ENCODE peak calls at places on chromosomes 13 and 19, in six cellular contexts. G is brain microvascular endothelial cell, Y is B cell, V is endothelial cell, X is A673, H is fibroblast of mammary gland. A is an unnamed sample.

GRCh38 chr13:23609414-23610186 is 39.4 kb downstream of the TNFRSF19 start:
- DNase-seq in G (peak), H (peak), X (peak), V (no peak), Y (peak), A (peak)

GRCh38 chr19:44582581-44583265 is 30.6 kb upstream of the IGSF23 start:
- DNase-seq in G (no peak), Y (no peak), H (peak), X (peak), V (peak), A (peak)

GRCh38 chr13:86445584-86446140 is 646.4 kb upstream of the SLITRK6 start:
- DNase-seq in G (no peak), V (no peak), Y (no peak), X (no peak), H (no peak), A (no peak)

GRCh38 chr13:94620286-94620896 is 18.7 kb downstream of the GPR180 start:
- DNase-seq in Y (peak), V (peak), H (peak), X (peak), G (peak), A (peak)

GRCh38 chr19:15369594-15369891 is 10.0 kb downstream of the AKAP8 start:
- DNase-seq in G (no peak), Y (no peak), H (no peak), X (no peak), V (no peak), A (no peak)

GRCh38 chr13:51645154-51645650 is 60.9 kb downstream of the WDFY2 start:
- DNase-seq in H (peak), V (no peak), G (peak), X (peak), Y (peak), A (no peak)

GRCh38 chr19:43430976-43431375 is 16.3 kb downstream of the TEX101 start:
- DNase-seq in H (no peak), V (no peak), G (no peak), X (no peak), Y (no peak), A (no peak)

GRCh38 chr13:113948034-113948742 is 25.7 kb downstream of the C13orf46 start:
- DNase-seq in G (no peak), V (no peak), H (no peak), Y (peak), X (peak), A (no peak)

GRCh38 chr19:16235811-16236710 is 38.4 kb downstream of the AP1M1 start:
- DNase-seq in X (no peak), G (no peak), H (no peak), V (no peak), Y (no peak), A (no peak)

GRCh38 chr13:35978607-35979316 is 152.4 kb downstream of the DCLK1 start:
- DNase-seq in G (peak), X (peak), H (peak), V (peak), Y (peak), A (peak)

GRCh38 chr19:13995878-13996765 is 10.0 kb downstream of the RFX1 start:
- DNase-seq in V (no peak), G (no peak), Y (no peak), X (no peak), H (no peak), A (no peak)

GRCh38 chr13:44399045-44399444 is 25.4 kb downstream of the SERP2 start:
- DNase-seq in H (no peak), Y (no peak), V (no peak), X (no peak), G (no peak), A (no peak)

GRCh38 chr13:44620057-44620456 is 43.9 kb upstream of the TSC22D1 start:
- DNase-seq in G (peak), V (no peak), Y (no peak), H (peak), X (no peak), A (no peak)

GRCh38 chr19:12918253-12918652 is 840 bp downstream of the SYCE2 start:
- DNase-seq in H (no peak), X (no peak), V (no peak), Y (no peak), G (no peak), A (no peak)

GRCh38 chr13:87923713-87924112 is 252.5 kb downstream of the SLITRK5 start:
- DNase-seq in Y (no peak), V (no peak), H (no peak), X (no peak), G (no peak), A (no peak)

GRCh38 chr19:2476451-2477140 is 669 bp downstream of the GADD45B start:
- DNase-seq in V (no peak), H (peak), G (peak), X (peak), Y (peak), A (peak)

GRCh38 chr13:47455581-47455980 is 545.5 kb downstream of the SUCLA2 start:
- DNase-seq in X (no peak), Y (no peak), G (no peak), V (no peak), H (peak), A (no peak)

GRCh38 chr19:30428856-30429255 is 56.7 kb downstream of the ZNF536 start:
- DNase-seq in V (no peak), H (no peak), X (no peak), Y (no peak), G (no peak), A (no peak)

GRCh38 chr13:113426591-113426986 is 26.7 kb downstream of the ADPRHL1 start:
- DNase-seq in V (no peak), Y (no peak), G (no peak), H (no peak), X (no peak), A (no peak)

GRCh38 chr19:5914358-5914774 is 312 bp downstream of the CAPS start:
- DNase-seq in V (no peak), H (no peak), X (no peak), G (no peak), Y (no peak), A (no peak)

GRCh38 chr19:16104722-16105121 is 7.0 kb upstream of the RAB8A start:
- DNase-seq in V (no peak), Y (peak), G (no peak), X (no peak), H (peak), A (no peak)

GRCh38 chr13:59997976-59998375 is 165.8 kb downstream of the DIAPH3 start:
- DNase-seq in Y (no peak), V (no peak), X (no peak), H (no peak), G (no peak), A (no peak)

GRCh38 chr13:108345016-108345415 is 75.5 kb downstream of the TNFSF13B start:
- DNase-seq in V (no peak), Y (no peak), H (no peak), G (no peak), X (no peak), A (no peak)

GRCh38 chr19:58033741-58034475 is at the start of gene ZSCAN1:
- DNase-seq in X (peak), G (peak), V (peak), H (peak), Y (peak), A (peak)

GRCh38 chr19:9538183-9539058 is at the start of gene ZNF426:
- DNase-seq in Y (peak), H (peak), X (peak), V (peak), G (peak), A (peak)

GRCh38 chr13:93007928-93008327 is 218.7 kb upstream of the GPC6 start:
- DNase-seq in Y (no peak), G (no peak), X (no peak), V (no peak), H (no peak), A (no peak)

GRCh38 chr19:15397236-15397635 is 17.6 kb upstream of the AKAP8 start:
- DNase-seq in H (no peak), G (no peak), X (no peak), Y (no peak), V (no peak), A (no peak)

GRCh38 chr13:80168089-80168850 is 172.7 kb downstream of the SPRY2 start:
- DNase-seq in X (peak), H (peak), Y (peak), V (no peak), G (no peak), A (no peak)

GRCh38 chr19:43329989-43330388 is 23.5 kb upstream of the CD177 start:
- DNase-seq in X (no peak), Y (no peak), G (no peak), V (no peak), H (no peak), A (no peak)

GRCh38 chr13:97133955-97134354 is 88.2 kb upstream of the MBNL2 start:
- DNase-seq in G (no peak), H (no peak), X (no peak), V (no peak), Y (no peak), A (no peak)

GRCh38 chr13:23292596-23292995 is 111.8 kb downstream of the SGCG start:
- DNase-seq in V (no peak), G (no peak), X (no peak), Y (no peak), H (no peak), A (no peak)

GRCh38 chr19:6947745-6948144 is 60.4 kb downstream of the ADGRE1 start:
- DNase-seq in X (peak), V (no peak), H (peak), Y (no peak), G (peak), A (no peak)

GRCh38 chr13:102597029-102598015 is 536 bp downstream of the TPP2 start:
- DNase-seq in X (peak), V (peak), Y (peak), H (no peak), G (peak), A (peak)

GRCh38 chr13:37208052-37208451 is 102.6 kb upstream of the CSNK1A1L start:
- DNase-seq in X (no peak), V (no peak), H (no peak), G (no peak), Y (no peak), A (no peak)

GRCh38 chr13:74206061-74206561 is 71.9 kb upstream of the KLF12 start:
- DNase-seq in Y (no peak), G (peak), X (peak), H (peak), V (no peak), A (no peak)

GRCh38 chr13:30404207-30404606 is 18.1 kb upstream of the UBE2L5 start:
- DNase-seq in X (no peak), H (peak), V (no peak), Y (no peak), G (no peak), A (no peak)
- TF ChIP-seq CTCF in X (no peak), H (no peak), V (no peak), Y (no peak), G (no peak), A (no peak)

GRCh38 chr19:962683-963385 is 21.3 kb upstream of the WDR18 start:
- DNase-seq in Y (no peak), G (no peak), X (no peak), H (no peak), V (no peak), A (no peak)

GRCh38 chr19:961866-962620 is 22.1 kb upstream of the WDR18 start:
- DNase-seq in H (peak), X (no peak), G (no peak), V (no peak), Y (no peak), A (no peak)

GRCh38 chr19:958967-959685 is 25.0 kb upstream of the WDR18 start:
- DNase-seq in H (peak), G (peak), Y (no peak), V (no peak), X (no peak), A (no peak)

GRCh38 chr19:960601-960938 is 23.6 kb upstream of the WDR18 start:
- DNase-seq in G (no peak), V (no peak), Y (no peak), H (no peak), X (no peak), A (no peak)

DNA sequence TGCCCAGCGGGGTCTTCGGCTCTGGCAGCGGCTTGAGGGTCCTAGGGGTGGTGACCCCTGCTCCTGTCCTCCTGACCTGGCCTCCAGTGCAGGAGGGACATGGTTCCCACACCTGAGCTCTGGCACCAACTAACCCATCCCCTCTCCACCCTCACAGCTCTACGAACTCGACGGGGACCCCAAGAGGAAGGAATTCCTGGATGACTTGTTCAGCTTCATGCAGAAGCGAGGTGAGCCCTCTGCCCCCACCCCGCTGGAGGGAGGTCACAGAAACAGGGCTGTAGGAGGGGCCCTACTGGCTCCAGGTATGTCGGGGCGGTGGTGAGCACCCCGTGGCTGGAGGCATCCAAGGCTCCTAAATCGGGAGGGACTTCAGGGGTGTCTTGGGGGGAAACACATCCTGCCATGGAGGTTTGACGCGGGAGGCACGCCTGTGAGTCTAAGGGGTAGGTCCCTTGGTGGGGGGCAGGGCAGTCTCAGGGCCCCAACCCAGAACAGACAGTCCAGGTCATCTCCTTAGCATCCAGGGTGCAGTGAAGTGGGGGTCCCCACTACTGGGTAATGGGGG is 24.1 kb upstream of the WDR18 start:
- DNase-seq in V (no peak), Y (no peak), H (no peak), X (no peak), G (no peak), A (no peak)
- TF ChIP-seq CTCF in V (no peak), Y (no peak), H (no peak), X (no peak), G (peak), A (no peak)

DNA sequence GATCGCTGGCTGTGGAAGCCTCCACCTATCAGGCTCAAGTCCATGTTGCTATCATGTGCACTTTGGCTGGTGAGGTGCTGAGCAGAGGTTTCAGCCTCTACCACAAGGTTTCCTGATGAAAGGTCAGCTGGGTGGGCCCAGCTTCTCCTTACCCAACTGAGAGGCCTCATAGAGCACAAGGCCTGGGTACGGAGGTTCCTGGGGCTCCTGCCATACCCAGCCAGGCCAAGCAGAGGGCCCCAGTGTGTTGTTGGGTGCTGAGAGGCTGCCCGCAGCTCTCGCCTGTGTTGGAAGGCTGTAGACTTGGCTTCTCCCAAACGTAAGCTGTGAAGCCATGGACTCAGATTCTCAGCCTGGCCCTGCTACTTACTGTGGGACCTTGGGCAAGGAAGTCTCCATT is 28.2 kb downstream of the ACTN4 start:
- DNase-seq in X (no peak), H (no peak), V (no peak), G (no peak), Y (no peak), A (no peak)
- TF ChIP-seq CTCF in X (no peak), H (no peak), V (no peak), G (no peak), Y (no peak), A (no peak)

DNA sequence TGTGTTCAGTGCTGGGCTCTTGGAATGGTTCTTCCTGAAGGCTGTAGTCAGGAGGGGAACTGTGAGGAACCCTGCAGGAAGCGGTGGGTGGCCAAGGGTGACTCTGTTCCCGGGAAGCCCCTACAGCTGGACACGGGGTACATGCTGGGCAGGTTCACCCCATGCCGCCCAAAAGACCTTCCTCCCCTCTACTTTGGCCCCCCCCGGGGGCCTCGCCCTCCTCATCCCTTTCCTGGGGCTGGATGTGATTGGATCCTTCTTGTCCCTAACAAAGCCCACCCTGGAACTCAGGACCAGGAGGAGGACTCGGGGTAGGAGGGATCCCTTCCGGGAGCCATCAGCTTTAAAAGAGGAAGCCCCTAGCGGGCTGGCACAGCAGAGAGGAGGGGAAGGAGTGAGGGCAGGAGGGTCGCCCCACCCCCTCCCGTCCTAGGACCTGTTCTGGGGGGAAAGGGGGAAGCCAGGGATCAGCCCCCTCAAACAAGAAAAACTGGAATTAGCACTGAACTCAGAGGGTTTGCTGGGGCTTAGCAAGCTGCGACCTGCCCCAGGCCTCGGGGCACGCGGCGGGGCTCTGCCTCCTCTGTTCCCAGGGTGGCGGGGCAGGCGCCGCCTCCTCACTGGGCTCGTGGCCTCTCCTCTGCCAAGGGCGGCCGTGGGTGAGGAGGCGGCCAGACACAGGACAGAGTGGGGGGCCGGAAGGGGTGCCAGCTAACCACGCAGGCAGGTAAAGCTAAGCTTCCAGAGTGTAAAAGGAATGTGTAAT is 4.0 kb downstream of the CEBPA start:
- DNase-seq in G (no peak), H (no peak), X (no peak), Y (no peak), V (no peak), A (no peak)
- TF ChIP-seq CTCF in G (no peak), H (no peak), X (no peak), Y (no peak), V (no peak), A (no peak)

GRCh38 chr13:96090240-96091101 is 564 bp downstream of the HS6ST3 start:
- DNase-seq in G (no peak), V (peak), Y (no peak), X (peak), H (peak), A (peak)
- TF ChIP-seq CTCF in G (no peak), V (no peak), Y (no peak), X (no peak), H (no peak), A (no peak)

GRCh38 chr19:47863514-47863936 is 4.5 kb downstream of the TPRX2 start:
- DNase-seq in X (peak), H (peak), V (peak), G (peak), Y (peak), A (peak)
- TF ChIP-seq CTCF in X (peak), H (peak), V (peak), G (peak), Y (peak), A (peak)

GRCh38 chr19:55777528-55777927 is 8.6 kb downstream of the RFPL4AL1 start:
- DNase-seq in X (peak), H (no peak), Y (peak), G (no peak), V (no peak), A (no peak)
- TF ChIP-seq CTCF in X (peak), H (no peak), Y (no peak), G (no peak), V (no peak), A (no peak)

DNA sequence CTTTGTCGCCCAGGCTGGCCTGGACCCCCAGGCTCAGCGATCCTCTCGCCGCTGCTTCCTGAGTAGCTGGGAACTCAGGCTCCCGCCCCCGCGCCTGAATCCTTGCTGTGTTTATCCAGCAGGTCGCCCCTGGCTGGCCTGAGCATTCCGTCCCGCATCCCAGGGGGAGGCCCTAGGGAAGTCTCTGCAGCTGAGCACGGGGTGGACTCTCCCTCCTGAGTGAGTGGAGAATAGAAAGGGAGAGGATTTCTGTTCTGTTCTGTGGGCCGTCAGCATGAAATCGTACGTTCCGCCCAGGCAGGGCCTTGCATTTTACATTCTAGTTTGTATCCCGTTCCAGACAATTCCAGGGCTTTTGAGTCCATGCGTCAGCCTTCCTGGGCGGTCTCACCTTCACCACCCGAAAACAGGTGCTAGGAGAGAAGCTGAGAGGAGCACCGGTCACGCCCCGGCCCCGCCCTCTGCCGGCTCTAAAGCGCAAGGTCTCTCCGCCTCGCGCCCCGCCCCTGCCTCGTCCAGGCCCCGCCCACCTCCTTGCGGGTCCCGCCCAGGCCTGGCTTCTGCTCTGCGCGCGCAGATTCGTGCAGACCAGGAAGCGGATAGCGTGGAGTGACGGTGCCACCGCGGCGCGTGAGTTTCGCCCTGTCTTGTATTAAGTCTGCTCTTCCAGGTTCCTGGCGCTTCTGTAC is at the start of gene ZNF761:
- DNase-seq in H (peak), Y (peak), G (peak), V (peak), X (peak), A (peak)
- TF ChIP-seq CTCF in H (no peak), Y (peak), G (peak), V (no peak), X (peak), A (peak)

GRCh38 chr13:99489028-99489427 is 12.2 kb upstream of the TM9SF2 start:
- DNase-seq in X (no peak), V (no peak), Y (no peak), G (no peak), H (no peak), A (no peak)

GRCh38 chr13:99486996-99487395 is 14.3 kb upstream of the TM9SF2 start:
- DNase-seq in Y (no peak), X (no peak), H (no peak), G (no peak), V (no peak), A (no peak)

GRCh38 chr13:99481357-99481756 is 19.9 kb upstream of the TM9SF2 start:
- DNase-seq in Y (no peak), X (no peak), H (no peak), G (no peak), V (no peak), A (no peak)

GRCh38 chr13:99484405-99484981 is 16.8 kb upstream of the TM9SF2 start:
- DNase-seq in V (no peak), X (no peak), Y (no peak), H (peak), G (peak), A (no peak)
- TF ChIP-seq CTCF in V (no peak), X (no peak), Y (no peak), H (no peak), G (no peak), A (no peak)

GRCh38 chr13:67736646-67737420 is 506.7 kb upstream of the PCDH9 start:
- DNase-seq in H (peak), V (peak), Y (no peak), X (peak), G (peak), A (peak)
- TF ChIP-seq CTCF in H (peak), V (peak), Y (no peak), X (peak), G (peak), A (peak)

A was measured in nephron progenitor cell.